ENCODE peak calls at places on chromosomes 5 and 9, in eight cellular contexts. D is sigmoid colon, T is HCT116, F is HepG2, V is HL-60, X is GM12878, E is H1, I is Panc1. H is an unnamed sample.

GRCh38 chr9:127898433-127899199 is 787 bp downstream of the ST6GALNAC6 start:
- DNase-seq in D (peak), T (no peak), F (peak), V (no peak), X (no peak), E (no peak), I (no peak), H (no peak)

GRCh38 chr5:135048286-135048685 is 14.3 kb upstream of the PITX1 start:
- DNase-seq in D (no peak), T (no peak), F (no peak), V (no peak), X (no peak), E (no peak), I (no peak), H (no peak)

GRCh38 chr5:127029513-127030258 is 672 bp downstream of the MARCHF3 start:
- DNase-seq in D (peak), T (peak), F (peak), V (no peak), X (no peak), E (peak), I (no peak), H (peak)

GRCh38 chr9:78314953-78315870 is 18.3 kb downstream of the PSAT1 start:
- DNase-seq in D (no peak), T (no peak), F (no peak), V (no peak), X (no peak), E (peak), I (no peak), H (no peak)

GRCh38 chr9:133773889-133774655 is 35.9 kb upstream of the SARDH start:
- DNase-seq in D (no peak), T (no peak), F (no peak), V (no peak), X (no peak), E (no peak), I (no peak), H (no peak)

GRCh38 chr5:80399553-80400239 is 8.2 kb upstream of the ZFYVE16 start:
- DNase-seq in D (no peak), T (no peak), F (peak), V (peak), X (peak), E (no peak), I (peak), H (no peak)

GRCh38 chr9:77977210-77977611 is 54.4 kb downstream of the GNAQ start:
- DNase-seq in D (peak), T (peak), F (peak), V (peak), X (no peak), E (no peak), I (peak), H (peak)

GRCh38 chr5:158154226-158155005 is 295.5 kb upstream of the CLINT1 start:
- DNase-seq in D (peak), T (no peak), F (no peak), V (no peak), X (no peak), E (no peak), I (no peak), H (no peak)

GRCh38 chr9:136643596-136644342 is 18.9 kb upstream of the EGFL7 start:
- DNase-seq in D (no peak), T (no peak), F (no peak), V (no peak), X (no peak), E (peak), I (no peak), H (no peak)

GRCh38 chr5:97111612-97112011 is 30.8 kb downstream of the LIX1 start:
- DNase-seq in D (no peak), T (no peak), F (peak), V (no peak), X (no peak), E (no peak), I (no peak), H (no peak)

GRCh38 chr5:107651326-107651725 is 19.4 kb downstream of the EFNA5 start:
- DNase-seq in D (no peak), T (no peak), F (no peak), V (no peak), X (no peak), E (no peak), I (no peak), H (no peak)

GRCh38 chr9:36173861-36174260 is 4.7 kb downstream of the CCIN start:
- DNase-seq in D (no peak), T (no peak), F (no peak), V (no peak), X (no peak), E (no peak), I (no peak), H (no peak)

GRCh38 chr9:78097541-78097940 is 65.9 kb upstream of the GNAQ start:
- DNase-seq in D (no peak), T (no peak), F (no peak), V (peak), X (no peak), E (no peak), I (no peak), H (no peak)

GRCh38 chr9:36149197-36149596 is 12.7 kb downstream of the GLIPR2 start:
- DNase-seq in D (peak), T (no peak), F (no peak), V (no peak), X (no peak), E (no peak), I (no peak), H (no peak)

GRCh38 chr5:172542651-172543131 is 88.4 kb upstream of the SH3PXD2B start:
- DNase-seq in D (peak), T (no peak), F (no peak), V (no peak), X (no peak), E (peak), I (no peak), H (peak)

GRCh38 chr9:72539824-72540347 is 18.5 kb downstream of the TMC1 start:
- DNase-seq in D (no peak), T (no peak), F (no peak), V (no peak), X (no peak), E (no peak), I (no peak), H (no peak)

GRCh38 chr9:129885018-129885669 is 49.9 kb downstream of the USP20 start:
- DNase-seq in D (peak), T (no peak), F (peak), V (peak), X (peak), E (peak), I (no peak), H (peak)

GRCh38 chr5:37435261-37435660 is 56.1 kb downstream of the WDR70 start:
- DNase-seq in D (no peak), T (no peak), F (peak), V (no peak), X (no peak), E (no peak), I (no peak), H (no peak)

GRCh38 chr5:158718738-158719505 is 380.8 kb downstream of the EBF1 start:
- DNase-seq in D (no peak), T (no peak), F (no peak), V (no peak), X (no peak), E (no peak), I (no peak), H (no peak)

GRCh38 chr5:34669931-34670516 is 13.9 kb downstream of the RAI14 start:
- DNase-seq in D (no peak), T (no peak), F (no peak), V (no peak), X (no peak), E (no peak), I (no peak), H (no peak)

GRCh38 chr5:96320797-96321196 is 112.3 kb downstream of the PCSK1 start:
- DNase-seq in D (no peak), T (peak), F (no peak), V (no peak), X (no peak), E (no peak), I (no peak), H (no peak)

GRCh38 chr5:139696167-139696893 is 48.2 kb downstream of the CXXC5 start:
- DNase-seq in D (peak), T (no peak), F (no peak), V (no peak), X (no peak), E (no peak), I (no peak), H (no peak)
- TF ChIP-seq POLR2AphosphoS5 in D (no peak), T (no peak), F (no peak), V (no peak), X (no peak), E (no peak), I (peak), H (no peak)

DNA sequence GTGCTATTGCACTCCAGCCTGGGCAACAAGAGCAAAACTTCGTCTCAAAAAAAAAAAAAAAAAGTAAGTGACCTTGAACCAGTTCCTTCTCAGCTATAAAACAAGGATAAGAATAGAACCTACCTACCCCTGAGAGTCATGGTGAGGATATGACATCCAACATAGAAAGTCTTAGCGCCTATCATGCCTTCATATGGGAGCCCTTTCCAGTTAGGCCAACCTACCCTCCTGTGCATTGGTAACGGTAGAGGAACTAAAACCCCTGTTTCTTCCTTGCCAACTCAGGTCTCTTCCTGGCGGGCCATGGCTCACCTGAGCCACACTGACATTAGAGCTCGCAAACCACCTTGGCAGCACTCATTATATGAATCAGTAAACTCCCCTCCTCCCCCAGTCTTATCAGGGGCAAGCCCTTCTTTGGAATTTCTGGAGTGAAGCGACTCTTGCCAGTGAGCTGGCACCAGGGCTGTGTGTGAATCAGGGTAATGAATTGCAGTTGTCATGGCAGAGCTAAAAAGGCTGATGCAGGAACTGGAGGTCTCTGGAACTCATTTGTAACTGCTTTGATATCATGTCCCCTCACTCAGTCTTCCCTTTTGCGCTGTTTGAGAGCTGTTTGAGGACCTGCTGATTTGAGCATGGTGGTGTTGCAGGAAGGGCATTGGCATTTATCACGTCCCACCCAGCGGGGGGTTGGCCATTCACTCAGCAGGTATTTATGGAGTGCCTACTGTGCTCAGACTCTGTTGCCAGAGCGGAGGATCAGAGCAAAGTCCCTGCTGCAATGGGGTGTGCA is 10.3 kb downstream of the WWC1 start:
- DNase-seq in D (no peak), T (peak), F (no peak), V (no peak), X (no peak), E (no peak), I (no peak), H (peak)
- H3K4me3 ChIP-seq in D (no peak), T (no peak), F (no peak), V (no peak), X (no peak), E (no peak), I (no peak), H (no peak)

GRCh38 chr5:150285114-150285513 is 4.5 kb downstream of the CAMK2A start:
- DNase-seq in D (no peak), T (no peak), F (no peak), V (no peak), X (no peak), E (no peak), I (no peak), H (no peak)

GRCh38 chr5:150283904-150284303 is 5.7 kb downstream of the CAMK2A start:
- DNase-seq in D (no peak), T (no peak), F (no peak), V (no peak), X (no peak), E (no peak), I (no peak), H (no peak)

GRCh38 chr5:150288361-150288760 is 1.2 kb downstream of the CAMK2A start:
- DNase-seq in D (no peak), T (no peak), F (no peak), V (no peak), X (no peak), E (peak), I (no peak), H (no peak)

GRCh38 chr5:150284311-150284710 is 5.3 kb downstream of the CAMK2A start:
- DNase-seq in D (no peak), T (no peak), F (no peak), V (no peak), X (no peak), E (no peak), I (no peak), H (no peak)

GRCh38 chr5:150286820-150287219 is 2.8 kb downstream of the CAMK2A start:
- DNase-seq in D (no peak), T (peak), F (peak), V (no peak), X (no peak), E (peak), I (no peak), H (no peak)
- TF ChIP-seq CTCF in D (no peak), T (peak), F (peak), V (peak), X (peak), E (no peak), I (no peak), H (no peak)

DNA sequence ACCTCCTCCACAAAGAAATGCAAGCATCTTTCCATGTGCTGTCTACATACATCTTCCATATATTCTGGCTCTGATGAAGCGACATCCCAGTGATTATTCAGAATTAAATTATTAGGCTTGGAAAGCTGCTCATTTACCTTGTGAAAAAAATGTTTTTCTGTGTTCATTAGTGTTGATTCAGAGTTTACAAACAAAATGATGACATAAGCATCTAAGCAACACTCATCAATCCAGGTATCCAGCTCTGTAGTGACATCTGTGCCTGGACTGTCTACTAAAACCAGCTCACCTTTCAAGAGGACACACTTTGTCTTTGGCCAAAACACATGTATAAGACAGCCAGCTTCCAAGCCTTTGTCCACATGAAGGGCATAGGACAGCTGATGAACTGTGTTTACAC is 51.1 kb upstream of the SPATA31C2 start:
- DNase-seq in D (no peak), T (no peak), F (no peak), V (no peak), X (no peak), E (no peak), I (no peak), H (no peak)
- TF ChIP-seq POLR2AphosphoS5 in D (no peak), T (no peak), F (no peak), V (no peak), X (no peak), E (no peak), I (no peak), H (no peak)